ENCODE peak calls at places on chromosomes 12 and 14, in eight cellular contexts. Q is aorta, P is esophagus squamous epithelium, Z is astrocyte of the spinal cord, H is tibial artery, R is mammary epithelial cell, J is lower lobe of right lung, Y is AG04449. U is an unnamed sample.

GRCh38 chr12:74119811-74120362 is 417.7 kb upstream of the ATXN7L3B start:
- DNase-seq in Y (no peak), H (no peak), Z (peak), R (peak), Q (no peak), P (no peak), J (no peak), U (no peak)

GRCh38 chr12:116186482-116187157 is 90.9 kb downstream of the MED13L start:
- DNase-seq in Q (no peak), Y (no peak), P (no peak), H (no peak), J (no peak), Z (no peak), R (no peak), U (no peak)

GRCh38 chr14:104309657-104310369 is 171.4 kb downstream of the KIF26A start:
- DNase-seq in R (no peak), H (no peak), P (no peak), Y (no peak), Q (peak), Z (no peak), J (no peak), U (peak)

GRCh38 chr12:9674226-9674590 is 4.7 kb downstream of the CLEC2D start:
- DNase-seq in Q (no peak), Z (no peak), P (no peak), R (no peak), J (no peak), H (no peak), Y (no peak), U (no peak)

GRCh38 chr14:101064121-101064661 is 160.7 kb upstream of the RTL1 start:
- DNase-seq in R (no peak), J (peak), Y (no peak), P (no peak), Z (no peak), Q (peak), H (no peak), U (peak)

GRCh38 chr14:22438742-22439141 is 150.3 kb downstream of the DAD1 start:
- DNase-seq in Y (no peak), R (no peak), Z (no peak), P (no peak), J (no peak), H (no peak), Q (no peak), U (no peak)

GRCh38 chr12:127559349-127560040 is 707.5 kb upstream of the TMEM132C start:
- DNase-seq in H (no peak), J (no peak), P (no peak), Q (peak), Z (peak), R (peak), Y (peak), U (no peak)

GRCh38 chr12:3869860-3870259 is 3.3 kb downstream of the PARP11 start:
- DNase-seq in Q (no peak), R (no peak), H (no peak), Y (no peak), J (no peak), Z (no peak), P (no peak), U (no peak)

GRCh38 chr12:22037952-22038351 is 8.1 kb upstream of the CMAS start:
- DNase-seq in P (no peak), R (peak), H (no peak), Q (no peak), J (no peak), Y (no peak), Z (no peak), U (no peak)

GRCh38 chr14:24067133-24068082 is 4.0 kb upstream of the CPNE6 start:
- DNase-seq in P (no peak), J (no peak), Z (no peak), R (no peak), H (no peak), Q (peak), Y (no peak), U (no peak)

GRCh38 chr12:128976120-128976519 is 122.8 kb downstream of the GLT1D1 start:
- DNase-seq in H (no peak), J (peak), Q (no peak), R (no peak), Y (no peak), P (no peak), Z (no peak), U (no peak)

GRCh38 chr14:99231850-99232401 is 40.1 kb downstream of the BCL11B start:
- DNase-seq in Y (no peak), Z (no peak), J (peak), Q (peak), P (no peak), R (no peak), H (no peak), U (no peak)

GRCh38 chr14:99231181-99231849 is 40.7 kb downstream of the BCL11B start:
- DNase-seq in P (no peak), R (no peak), Z (no peak), J (peak), Y (no peak), Q (peak), H (no peak), U (no peak)

GRCh38 chr14:99233222-99234035 is 38.6 kb downstream of the BCL11B start:
- DNase-seq in R (no peak), P (no peak), H (no peak), J (no peak), Z (no peak), Q (peak), Y (no peak), U (no peak)

GRCh38 chr14:99234366-99234765 is 37.6 kb downstream of the BCL11B start:
- DNase-seq in P (no peak), R (no peak), Z (no peak), H (no peak), Y (no peak), J (no peak), Q (peak), U (no peak)

GRCh38 chr14:99232406-99233214 is 39.4 kb downstream of the BCL11B start:
- DNase-seq in R (no peak), J (no peak), Y (no peak), Z (no peak), Q (peak), H (no peak), P (no peak), U (no peak)
- H3K4me3 ChIP-seq in R (no peak), J (no peak), Y (no peak), Z (no peak), Q (no peak), H (no peak), P (no peak), U (no peak)

DNA sequence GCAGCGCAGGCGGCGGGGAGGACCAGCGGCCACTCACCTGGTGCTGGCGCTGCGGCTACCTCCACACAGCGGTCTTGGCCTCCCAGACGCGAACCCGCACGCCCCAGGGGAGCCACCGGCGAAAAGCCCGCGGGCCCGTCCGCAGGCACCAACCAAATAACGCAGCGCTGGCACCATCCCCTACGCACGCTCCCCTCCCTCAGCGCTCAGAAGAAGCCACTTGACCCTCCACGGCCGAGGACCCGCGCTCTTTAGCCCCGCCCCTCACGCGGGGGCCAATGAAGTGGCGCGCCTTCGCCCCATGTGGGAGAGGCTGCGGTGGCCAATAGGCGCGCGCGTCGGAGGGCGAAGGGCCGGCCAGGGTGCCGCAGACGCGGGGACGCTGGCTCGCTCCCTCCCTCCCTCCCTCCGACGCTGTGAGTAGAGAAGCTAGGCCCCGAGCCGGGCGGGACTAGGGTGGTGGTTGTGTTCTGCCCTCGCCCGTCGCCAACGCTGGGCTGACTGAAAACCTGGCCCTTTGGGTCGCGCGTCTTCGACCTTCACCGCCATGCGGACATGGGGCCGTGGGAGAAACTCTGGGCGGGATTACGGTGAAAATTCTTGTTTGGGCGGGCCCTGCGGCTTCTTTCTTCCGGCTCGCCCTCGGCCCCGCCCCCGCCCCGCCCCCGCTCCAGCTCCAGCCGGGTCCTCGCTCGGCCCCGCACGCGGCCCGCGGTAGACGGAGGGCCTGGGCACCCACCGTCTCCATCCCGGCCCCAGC is at the start of the genes DMAC2L and L2HGDH:
- DNase-seq in Z (peak), H (peak), Q (peak), J (peak), R (peak), P (peak), Y (peak), U (peak)
- H3K4me3 ChIP-seq in Z (peak), H (peak), Q (peak), J (peak), R (peak), P (peak), Y (peak), U (peak)

GRCh38 chr12:11820476-11820875 is 171.0 kb downstream of the ETV6 start:
- DNase-seq in J (no peak), R (no peak), P (no peak), Q (no peak), Y (no peak), Z (no peak), H (no peak), U (no peak)
- H3K4me3 ChIP-seq in J (no peak), R (no peak), P (no peak), Q (no peak), Y (no peak), Z (no peak), H (no peak), U (no peak)

DNA sequence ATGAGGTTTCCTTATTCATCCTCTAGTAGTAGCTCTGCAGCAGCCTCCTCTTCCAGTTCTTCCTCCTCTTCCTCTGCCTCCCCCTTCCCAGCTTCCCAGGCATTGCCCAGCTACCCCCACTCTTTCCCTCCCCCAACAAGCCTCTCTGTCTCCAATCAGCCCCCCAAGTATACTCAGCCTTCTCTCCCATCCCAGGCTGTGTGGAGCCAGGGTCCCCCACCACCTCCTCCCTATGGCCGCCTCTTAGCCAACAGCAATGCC is 7.3 kb upstream of the RNU7-1 start:
- DNase-seq in Z (no peak), P (no peak), Y (no peak), J (no peak), Q (no peak), H (no peak), R (no peak), U (no peak)
- H3K4me3 ChIP-seq in Z (no peak), P (no peak), Y (no peak), J (no peak), Q (no peak), H (no peak), R (no peak), U (no peak)

DNA sequence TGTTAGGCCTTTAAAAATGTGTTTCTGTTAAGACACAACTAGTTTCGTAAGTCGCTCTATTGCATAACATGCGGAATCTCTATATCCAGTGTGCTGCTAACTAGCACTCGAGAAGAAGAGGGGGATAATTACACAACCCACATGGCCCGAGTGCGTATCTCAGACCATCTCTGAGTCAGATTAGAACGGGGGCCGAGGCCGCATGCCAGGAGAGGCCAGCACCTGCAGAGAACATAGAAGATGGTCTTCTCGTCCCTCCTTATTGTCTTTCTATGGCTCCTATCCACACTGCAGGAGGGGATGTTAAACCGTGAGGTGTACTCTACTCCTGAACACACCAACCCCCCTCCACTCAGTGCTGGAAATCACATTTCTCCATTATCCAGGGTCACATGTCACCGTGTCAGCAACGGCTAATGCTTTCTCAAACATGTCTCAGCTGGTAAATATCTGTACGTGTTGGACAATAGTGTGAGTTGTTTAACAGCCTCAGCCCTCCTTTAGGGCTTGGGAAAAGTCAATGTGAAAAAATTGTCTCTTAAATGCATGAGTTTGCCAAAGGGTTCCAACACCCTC is 56.3 kb downstream of the CCDC88C start:
- DNase-seq in J (peak), H (no peak), P (no peak), Y (no peak), Q (peak), R (peak), Z (no peak), U (no peak)
- H3K4me3 ChIP-seq in J (no peak), H (no peak), P (peak), Y (no peak), Q (no peak), R (no peak), Z (no peak), U (no peak)

GRCh38 chr12:20695232-20695631 is at the start of gene SLCO1C1:
- DNase-seq in R (no peak), Y (no peak), P (no peak), Z (no peak), Q (no peak), J (no peak), H (no peak), U (no peak)
- H3K4me3 ChIP-seq in R (no peak), Y (no peak), P (peak), Z (no peak), Q (no peak), J (no peak), H (no peak), U (no peak)

GRCh38 chr12:114395755-114396152 is 10.2 kb downstream of the TBX5 start:
- DNase-seq in Z (no peak), H (no peak), Y (no peak), Q (no peak), J (no peak), R (no peak), P (no peak), U (no peak)
- H3K4me3 ChIP-seq in Z (no peak), H (peak), Y (no peak), Q (no peak), J (no peak), R (no peak), P (peak), U (no peak)

GRCh38 chr14:99217066-99217465 is 54.9 kb downstream of the BCL11B start:
- DNase-seq in P (no peak), Z (no peak), Y (no peak), J (no peak), R (no peak), Q (no peak), H (no peak), U (no peak)

GRCh38 chr14:99214701-99215100 is 57.3 kb downstream of the BCL11B start:
- DNase-seq in Q (peak), P (no peak), R (no peak), H (no peak), Y (no peak), J (no peak), Z (no peak), U (no peak)

GRCh38 chr14:99216191-99216590 is 55.8 kb downstream of the BCL11B start:
- DNase-seq in Q (no peak), J (no peak), P (no peak), H (no peak), R (no peak), Y (no peak), Z (no peak), U (no peak)

GRCh38 chr14:99213603-99214002 is 58.4 kb downstream of the BCL11B start:
- DNase-seq in Q (no peak), Y (no peak), P (no peak), H (no peak), R (no peak), Z (no peak), J (no peak), U (no peak)

DNA sequence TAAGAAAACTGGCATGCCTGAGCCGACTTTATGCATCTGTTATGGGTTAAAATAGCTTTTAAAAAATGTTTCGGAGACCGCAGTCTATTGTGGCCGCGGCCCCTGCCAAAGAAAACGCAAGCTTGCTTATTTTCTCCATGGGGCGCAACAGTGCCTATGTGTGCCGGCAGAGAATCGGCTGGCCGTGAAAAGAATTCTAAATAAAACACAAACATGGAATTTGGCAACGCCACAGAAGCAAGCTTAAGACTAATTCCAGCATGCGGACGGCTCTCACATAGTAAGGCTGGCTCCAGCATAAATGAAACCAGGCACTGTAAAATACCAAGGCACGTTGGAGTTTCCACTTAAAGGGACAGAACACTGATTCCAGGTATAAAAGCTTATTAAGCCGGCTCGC is 56.7 kb downstream of the BCL11B start:
- DNase-seq in Q (peak), R (peak), J (no peak), H (no peak), P (no peak), Z (peak), Y (peak), U (no peak)
- H3K4me3 ChIP-seq in Q (no peak), R (peak), J (peak), H (peak), P (peak), Z (no peak), Y (no peak), U (no peak)

GRCh38 chr12:71688961-71689570 is 3.2 kb downstream of the TMEM19 start:
- DNase-seq in Q (no peak), Z (no peak), H (no peak), J (no peak), R (no peak), Y (no peak), P (no peak), U (no peak)
- H3K4me3 ChIP-seq in Q (no peak), Z (no peak), H (no peak), J (no peak), R (no peak), Y (no peak), P (peak), U (no peak)